ENCODE peak calls at places on chromosome 1, in seven cellular contexts. L is NAMALWA; W is stimulated activated CD4-positive, alpha-beta T cell treated with anti-CD3 and anti-CD28 coated beads, Interleukin-1b, Interleukin-23, amount 100 ng/mL, for 4 hours; R is NCI-H1694; F is NCI-H774; K is heart left ventricle; X is RPMI7951. G is an unnamed sample.

GRCh38 chr1:28370220-28371010 is 875 bp downstream of the PHACTR4 start:
- DNase-seq in L (peak; percentile 85), W (peak; percentile 6), R (no peak), F (no peak), K (peak; percentile 21), X (peak; percentile 62), G (peak; percentile 50)

GRCh38 chr1:159000070-159000409 is 9.7 kb upstream of the IFI16 start:
- DNase-seq in L (no peak), W (no peak), R (no peak), F (no peak), K (no peak), X (no peak), G (no peak)

GRCh38 chr1:44672956-44673674 is 1.2 kb downstream of the TMEM53 start:
- DNase-seq in L (no peak), W (no peak), R (no peak), F (no peak), K (no peak), X (no peak), G (no peak)

GRCh38 chr1:54500030-54500389 is 48.0 kb upstream of the ACOT11 start:
- DNase-seq in L (no peak), W (no peak), R (no peak), F (peak; percentile 26), K (no peak), X (no peak), G (no peak)

GRCh38 chr1:49995734-49996133 is 28.0 kb downstream of the AGBL4 start:
- DNase-seq in L (no peak), W (no peak), R (no peak), F (no peak), K (no peak), X (no peak), G (no peak)

GRCh38 chr1:92483442-92484170 is 3.1 kb downstream of the GFI1 start:
- DNase-seq in L (peak; percentile 62), W (peak; percentile 73), R (no peak), F (peak; percentile 46), K (peak; percentile 22), X (no peak), G (peak; percentile 38)

GRCh38 chr1:176216031-176216430 is 8.9 kb upstream of the COP1 start:
- DNase-seq in L (no peak), W (no peak), R (no peak), F (no peak), K (no peak), X (no peak), G (no peak)

GRCh38 chr1:1067284-1068076 is 6.6 kb downstream of the RNF223 start:
- DNase-seq in L (no peak), W (no peak), R (no peak), F (no peak), K (no peak), X (no peak), G (no peak)

GRCh38 chr1:17866451-17867029 is 111.4 kb downstream of the ACTL8 start:
- DNase-seq in L (no peak), W (no peak), R (no peak), F (no peak), K (no peak), X (peak; percentile 88), G (peak; percentile 88)

GRCh38 chr1:44652445-44653106 is 21.7 kb downstream of the TMEM53 start:
- DNase-seq in L (peak; percentile 85), W (peak; percentile 70), R (peak; percentile 83), F (peak; percentile 74), K (peak; percentile 73), X (peak; percentile 60), G (peak; percentile 83)

GRCh38 chr1:59691261-59691660 is 123.5 kb upstream of the HOOK1 start:
- DNase-seq in L (no peak), W (no peak), R (no peak), F (no peak), K (peak; percentile 31), X (no peak), G (no peak)

GRCh38 chr1:25766721-25767436 is 33.1 kb upstream of the SELENON start:
- DNase-seq in L (no peak), W (no peak), R (peak; percentile 30), F (no peak), K (no peak), X (no peak), G (no peak)

GRCh38 chr1:108000620-108001105 is 35.7 kb upstream of the VAV3 start:
- DNase-seq in L (no peak), W (no peak), R (peak; percentile 96), F (no peak), K (peak; percentile 47), X (peak; percentile 98), G (peak; percentile 91)

GRCh38 chr1:117215733-117216462 is 5.2 kb upstream of the VTCN1 start:
- DNase-seq in L (no peak), W (no peak), R (no peak), F (no peak), K (peak; percentile 25), X (no peak), G (no peak)

GRCh38 chr1:42944207-42944928 is 14.3 kb downstream of the SLC2A1 start:
- DNase-seq in L (no peak), W (no peak), R (no peak), F (no peak), K (peak; percentile 78), X (no peak), G (peak; percentile 55)

GRCh38 chr1:41393993-41394392 is 32.8 kb downstream of the FOXO6 start:
- DNase-seq in L (no peak), W (no peak), R (no peak), F (no peak), K (no peak), X (no peak), G (no peak)

GRCh38 chr1:246773213-246773641 is 49.0 kb downstream of the SCCPDH start:
- DNase-seq in L (peak; percentile 87), W (no peak), R (no peak), F (no peak), K (no peak), X (no peak), G (no peak)

GRCh38 chr1:106768077-106768476 is 288.4 kb upstream of the PRMT6 start:
- DNase-seq in L (no peak), W (no peak), R (no peak), F (no peak), K (no peak), X (peak; percentile 3), G (no peak)

GRCh38 chr1:198700016-198700392 is 61.2 kb downstream of the PTPRC start:
- DNase-seq in L (no peak), W (no peak), R (no peak), F (no peak), K (no peak), X (no peak), G (no peak)

GRCh38 chr1:93813076-93813475 is 65.9 kb downstream of the DNTTIP2 start:
- DNase-seq in L (no peak), W (no peak), R (no peak), F (no peak), K (no peak), X (no peak), G (peak; percentile 58)

GRCh38 chr1:32937061-32937460 is 27.5 kb downstream of the RNF19B start:
- DNase-seq in L (no peak), W (no peak), R (no peak), F (no peak), K (no peak), X (peak; percentile 18), G (no peak)

GRCh38 chr1:90687747-90688146 is 29.4 kb downstream of the BARHL2 start:
- DNase-seq in L (no peak), W (no peak), R (no peak), F (no peak), K (no peak), X (no peak), G (no peak)

GRCh38 chr1:185813401-185813979 is 79.3 kb downstream of the HMCN1 start:
- DNase-seq in L (peak; percentile 65), W (no peak), R (peak; percentile 53), F (peak; percentile 4), K (no peak), X (peak; percentile 57), G (peak; percentile 58)

GRCh38 chr1:43799656-43800629 is 92.6 kb downstream of the ST3GAL3 start:
- DNase-seq in L (no peak), W (no peak), R (no peak), F (no peak), K (no peak), X (peak; percentile 81), G (peak; percentile 37)

GRCh38 chr1:237004116-237004515 is at the start of gene MT1HL1:
- DNase-seq in L (no peak), W (no peak), R (no peak), F (no peak), K (no peak), X (no peak), G (no peak)

GRCh38 chr1:153617677-153618076 is 1.6 kb upstream of the S100A14 start:
- DNase-seq in L (peak; percentile 89), W (no peak), R (no peak), F (no peak), K (peak; percentile 80), X (no peak), G (no peak)

GRCh38 chr1:1678581-1679380 is 13.8 kb downstream of the SLC35E2B start:
- DNase-seq in L (peak; percentile 92), W (peak; percentile 48), R (no peak), F (no peak), K (no peak), X (no peak), G (no peak)

GRCh38 chr1:203325418-203326091 is 20.2 kb downstream of the BTG2 start:
- DNase-seq in L (peak; percentile 77), W (no peak), R (peak; percentile 46), F (peak; percentile 86), K (peak; percentile 78), X (no peak), G (peak; percentile 34)

GRCh38 chr1:234597894-234598293 is 12.1 kb downstream of the IRF2BP2 start:
- DNase-seq in L (peak; percentile 87), W (peak; percentile 36), R (peak; percentile 74), F (no peak), K (peak; percentile 55), X (peak; percentile 64), G (peak; percentile 40)

GRCh38 chr1:1223891-1224290 is 7.9 kb downstream of the SDF4 start:
- DNase-seq in L (no peak), W (no peak), R (no peak), F (no peak), K (no peak), X (no peak), G (no peak)

GRCh38 chr1:241413974-241414373 is 57.0 kb upstream of the RGS7 start:
- DNase-seq in L (no peak), W (no peak), R (no peak), F (no peak), K (no peak), X (no peak), G (no peak)

GRCh38 chr1:107767156-107767582 is 197.8 kb downstream of the VAV3 start:
- DNase-seq in L (no peak), W (no peak), R (no peak), F (no peak), K (no peak), X (no peak), G (peak; percentile 24)